ENCODE peak calls at places on chromosomes 3 and 15, in six cellular contexts. J is right lobe of liver, U is GM12865, T is body of pancreas, P is endodermal cell, V is uterus. F is an unnamed sample.
A peak's percentile ranks its signal among the peaks of the same experiment; 100 is the strongest.

GRCh38 chr3:183816681-183817080 is 8.7 kb downstream of the MAP6D1 start:
- DNase-seq in J (no peak), V (no peak), P (no peak), U (no peak), T (no peak), F (no peak)

GRCh38 chr15:33007295-33007855 is 187.1 kb downstream of the FMN1 start:
- DNase-seq in P (peak; percentile 62), U (no peak), J (no peak), V (no peak), T (no peak), F (no peak)

GRCh38 chr15:26759991-26760390 is 12.9 kb downstream of the GABRB3 start:
- DNase-seq in P (no peak), T (no peak), V (no peak), U (no peak), J (no peak), F (no peak)

GRCh38 chr15:87500240-87500639 is 756.3 kb downstream of the NTRK3 start:
- DNase-seq in T (no peak), V (no peak), J (no peak), P (peak; percentile 48), U (no peak), F (no peak)

GRCh38 chr3:129892486-129892856 is 1.0 kb downstream of the TMCC1 start:
- DNase-seq in P (no peak), U (peak; percentile 31), J (peak; percentile 36), T (peak; percentile 19), V (no peak), F (peak; percentile 43)

GRCh38 chr3:119664850-119665379 is 4.5 kb upstream of the POPDC2 start:
- DNase-seq in V (no peak), J (no peak), T (no peak), U (peak; percentile 22), P (no peak), F (no peak)

GRCh38 chr15:57591822-57592367 is at the start of gene MYZAP:
- DNase-seq in P (peak; percentile 88), J (peak; percentile 52), T (peak; percentile 86), U (no peak), V (peak; percentile 38), F (peak; percentile 39)

GRCh38 chr3:123153124-123153523 is 48.6 kb upstream of the SEC22A start:
- DNase-seq in P (no peak), U (no peak), V (no peak), J (no peak), T (no peak), F (no peak)

GRCh38 chr15:77650285-77650684 is 17.6 kb upstream of the LINGO1 start:
- DNase-seq in P (peak; percentile 92), T (peak; percentile 17), V (no peak), U (no peak), J (no peak), F (peak; percentile 60)

GRCh38 chr3:33665294-33665693 is 52.8 kb downstream of the CLASP2 start:
- DNase-seq in U (no peak), P (no peak), T (no peak), V (no peak), J (no peak), F (no peak)

GRCh38 chr3:160486459-160486869 is 36.9 kb upstream of the TRIM59 start:
- DNase-seq in T (no peak), V (no peak), P (no peak), U (peak; percentile 54), J (no peak), F (peak; percentile 26)

GRCh38 chr15:68924866-68925599 is 5.3 kb upstream of the SPESP1 start:
- DNase-seq in J (peak; percentile 71), V (peak; percentile 50), U (peak; percentile 59), T (peak; percentile 83), P (peak; percentile 95), F (peak; percentile 83)

GRCh38 chr15:88810449-88810848 is 7.2 kb downstream of the ACAN start:
- DNase-seq in P (no peak), J (no peak), T (no peak), V (no peak), U (no peak), F (no peak)

GRCh38 chr3:154758109-154758868 is 321.8 kb upstream of the MME start:
- DNase-seq in U (no peak), T (no peak), J (no peak), P (no peak), V (no peak), F (no peak)

GRCh38 chr3:181253796-181254195 is 264.3 kb upstream of the DNAJC19 start:
- DNase-seq in P (no peak), U (no peak), J (no peak), T (no peak), V (no peak), F (no peak)

GRCh38 chr3:70531063-70531657 is 218.7 kb upstream of the MDFIC2 start:
- DNase-seq in U (peak; percentile 2), T (no peak), V (no peak), P (no peak), J (no peak), F (no peak)

GRCh38 chr15:46703352-46703861 is 1013.9 kb upstream of the SEMA6D start:
- DNase-seq in T (no peak), P (no peak), J (no peak), V (no peak), U (peak; percentile 79), F (no peak)

GRCh38 chr3:37145607-37146006 is 28.8 kb downstream of the LRRFIP2 start:
- DNase-seq in T (no peak), J (no peak), V (no peak), U (no peak), P (no peak), F (no peak)

GRCh38 chr15:34154725-34155204 is 52.9 kb downstream of the PGBD4 start:
- DNase-seq in J (no peak), U (no peak), T (no peak), P (peak; percentile 86), V (no peak), F (peak; percentile 17)

GRCh38 chr3:170918715-170919114 is 10.3 kb upstream of the EIF5A2 start:
- DNase-seq in V (no peak), T (no peak), U (no peak), J (no peak), P (no peak), F (no peak)

GRCh38 chr3:186241910-186242821 is 119.9 kb downstream of the DGKG start:
- DNase-seq in V (peak; percentile 26), J (peak; percentile 84), T (peak; percentile 81), P (peak; percentile 94), U (peak; percentile 93), F (peak; percentile 87)

GRCh38 chr3:107633327-107634141 is 110.8 kb downstream of the BBX start:
- DNase-seq in P (no peak), V (no peak), T (no peak), J (no peak), U (peak; percentile 71), F (peak; percentile 32)

GRCh38 chr3:107632576-107632975 is 109.8 kb downstream of the BBX start:
- DNase-seq in V (no peak), U (no peak), J (no peak), P (no peak), T (no peak), F (no peak)

GRCh38 chr3:107630779-107631178 is 108.0 kb downstream of the BBX start:
- DNase-seq in U (no peak), J (no peak), P (no peak), V (no peak), T (no peak), F (no peak)

GRCh38 chr3:107629556-107629955 is 106.8 kb downstream of the BBX start:
- DNase-seq in P (no peak), T (no peak), J (no peak), U (no peak), V (no peak), F (no peak)

GRCh38 chr3:107627962-107628542 is 105.3 kb downstream of the BBX start:
- DNase-seq in V (no peak), U (no peak), J (no peak), T (no peak), P (no peak), F (no peak)
- TF ChIP-seq CTCF in V (no peak), U (no peak), J (peak; percentile 10), T (peak; percentile 10), P (peak; percentile 30), F (peak; percentile 36)

GRCh38 chr3:121885386-121885785 is 8.8 kb upstream of the SLC15A2 start:
- DNase-seq in J (no peak), T (no peak), U (no peak), V (no peak), P (no peak), F (no peak)

GRCh38 chr3:121878411-121878810 is 15.8 kb upstream of the SLC15A2 start:
- DNase-seq in T (no peak), P (no peak), V (no peak), J (no peak), U (no peak), F (no peak)

DNA sequence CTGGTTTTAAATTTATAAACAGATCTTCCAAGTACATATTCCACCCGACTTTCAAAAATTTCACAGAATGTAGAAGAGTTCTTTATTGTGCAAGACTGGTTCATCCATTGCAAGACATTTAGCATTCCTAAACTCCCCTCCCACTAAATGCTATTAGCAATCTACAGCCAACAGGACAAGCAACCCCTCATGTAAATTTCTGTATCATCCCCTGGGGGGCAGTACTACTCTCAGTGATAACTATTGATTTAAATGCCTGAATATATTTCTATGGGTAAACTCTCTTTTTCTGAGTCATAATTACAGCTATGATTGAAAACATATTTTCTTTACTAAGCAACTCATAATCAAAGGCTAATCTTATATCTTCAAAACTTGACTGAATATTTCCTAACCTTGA is 10.7 kb upstream of the SLC15A2 start:
- DNase-seq in T (no peak), U (peak; percentile 28), P (no peak), J (no peak), V (no peak), F (peak; percentile 5)
- TF ChIP-seq CTCF in T (peak; percentile 15), U (peak; percentile 29), P (peak; percentile 78), J (peak; percentile 19), V (no peak), F (peak; percentile 48)

DNA sequence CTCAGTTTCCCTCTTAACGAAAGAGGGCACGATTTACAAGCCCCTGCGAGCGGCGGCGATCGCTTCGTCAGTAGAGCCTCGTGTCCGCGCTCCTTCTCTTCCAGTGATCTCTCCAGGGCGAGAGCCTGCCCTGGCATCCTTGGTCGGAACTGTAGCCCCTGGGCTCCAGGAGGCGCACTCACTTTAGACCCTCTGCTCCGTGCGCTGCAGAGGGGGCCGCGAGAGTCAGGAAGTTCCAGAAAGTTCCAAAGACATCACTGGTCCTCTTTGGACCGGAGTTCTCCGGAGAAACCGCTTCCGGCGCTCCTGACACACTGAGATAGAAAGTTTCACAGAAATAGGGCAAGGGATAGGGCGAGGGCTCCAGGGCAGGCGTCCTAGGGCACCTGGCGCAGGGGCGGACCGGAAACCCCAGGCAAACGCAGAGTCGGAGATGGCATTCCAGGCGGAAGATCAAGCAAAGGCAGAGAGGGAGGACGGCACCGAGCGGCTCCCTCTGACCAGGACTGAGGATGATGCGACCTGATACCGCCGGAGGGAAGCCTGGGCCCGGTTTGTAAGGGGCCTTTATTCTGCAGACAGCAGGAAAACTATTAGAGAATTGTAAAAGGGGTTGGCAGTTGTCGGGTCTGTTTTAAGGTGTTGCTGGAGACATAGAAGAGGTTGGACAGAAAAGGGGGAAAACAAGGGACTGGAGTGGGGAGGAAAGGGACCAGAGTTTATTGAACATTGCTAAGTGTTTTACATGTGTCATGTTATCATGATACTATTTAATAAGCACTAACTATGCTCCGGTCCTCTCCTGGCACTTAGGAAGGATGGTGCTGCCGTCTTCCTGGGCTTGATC is 1.3 kb upstream of the CPEB1 start:
- DNase-seq in J (no peak), V (peak; percentile 18), T (no peak), P (peak; percentile 79), U (no peak), F (no peak)
- TF ChIP-seq CTCF in J (no peak), V (no peak), T (no peak), P (peak; percentile 59), U (no peak), F (no peak)

DNA sequence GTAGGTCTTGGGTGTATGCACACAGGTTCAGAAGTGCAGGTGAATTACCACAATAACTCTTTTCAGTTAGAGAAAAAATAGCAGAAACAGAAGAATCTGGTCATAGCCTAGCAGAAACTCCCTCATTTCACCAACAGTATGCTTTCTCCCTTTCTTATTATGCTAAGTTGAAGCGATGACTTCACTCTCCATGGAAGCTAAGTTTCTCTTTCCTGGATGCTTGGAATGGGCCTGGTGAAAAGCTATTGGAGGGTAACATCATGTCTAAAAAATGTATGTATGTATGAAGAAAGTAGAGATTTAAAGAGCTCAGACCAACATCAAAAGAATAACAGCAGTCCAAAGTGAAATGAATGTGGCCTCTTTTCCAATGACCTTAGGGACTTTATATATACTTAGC is 145.5 kb downstream of the TIGIT start:
- DNase-seq in P (no peak), J (no peak), U (no peak), V (no peak), T (no peak), F (no peak)
- TF ChIP-seq CTCF in P (no peak), J (no peak), U (no peak), V (no peak), T (no peak), F (no peak)